ENCODE peak calls at places on chromosomes 4 and X, in four cellular contexts. G, F, J and A are unnamed samples.

GRCh38 chrX:120761810-120762209 is 113.9 kb downstream of the CT47B1 start:
- DNase-seq in G (no peak), F (peak), J (no peak), A (no peak)

GRCh38 chrX:73213734-73214133 is 917 bp downstream of the NAP1L2 start:
- DNase-seq in G (no peak), F (no peak), J (no peak), A (no peak)

GRCh38 chr4:148215202-148215601 is 227.0 kb downstream of the NR3C2 start:
- DNase-seq in G (no peak), F (no peak), J (no peak), A (no peak)

GRCh38 chr4:105236202-105236916 is 89.7 kb downstream of the TET2 start:
- DNase-seq in G (no peak), F (no peak), J (no peak), A (peak)

GRCh38 chr4:3331511-3332394 is 38.9 kb downstream of the RGS12 start:
- DNase-seq in G (no peak), F (no peak), J (no peak), A (no peak)

GRCh38 chrX:132775230-132775823 is 183.1 kb downstream of the HS6ST2 start:
- DNase-seq in G (no peak), F (no peak), J (no peak), A (no peak)

GRCh38 chr4:59655996-59656395 is 1544.1 kb upstream of the ADGRL3 start:
- DNase-seq in G (no peak), F (no peak), J (no peak), A (no peak)

GRCh38 chr4:162972661-162973202 is 194.0 kb downstream of the NAF1 start:
- DNase-seq in G (no peak), F (no peak), J (no peak), A (no peak)

GRCh38 chr4:87060957-87061356 is 126.1 kb downstream of the AFF1 start:
- DNase-seq in G (no peak), F (no peak), J (no peak), A (no peak)

GRCh38 chr4:165874799-165875371 is 1.8 kb downstream of the TLL1 start:
- DNase-seq in G (no peak), F (no peak), J (no peak), A (no peak)

GRCh38 chr4:14835708-14836107 is 166.6 kb upstream of the CPEB2 start:
- DNase-seq in G (no peak), F (no peak), J (no peak), A (no peak)

GRCh38 chrX:141258080-141258479 is 15.8 kb upstream of the SPANXC start:
- DNase-seq in G (no peak), F (no peak), J (no peak), A (no peak)

GRCh38 chrX:48903290-48903689 is 5.6 kb downstream of the PQBP1 start:
- DNase-seq in G (no peak), F (no peak), J (no peak), A (no peak)

GRCh38 chrX:40573763-40574162 is 7.0 kb upstream of the ATP6AP2 start:
- DNase-seq in G (peak), F (peak), J (no peak), A (no peak)
- TF ChIP-seq ATF2 in G (no peak), F (no peak), J (no peak), A (no peak)

DNA sequence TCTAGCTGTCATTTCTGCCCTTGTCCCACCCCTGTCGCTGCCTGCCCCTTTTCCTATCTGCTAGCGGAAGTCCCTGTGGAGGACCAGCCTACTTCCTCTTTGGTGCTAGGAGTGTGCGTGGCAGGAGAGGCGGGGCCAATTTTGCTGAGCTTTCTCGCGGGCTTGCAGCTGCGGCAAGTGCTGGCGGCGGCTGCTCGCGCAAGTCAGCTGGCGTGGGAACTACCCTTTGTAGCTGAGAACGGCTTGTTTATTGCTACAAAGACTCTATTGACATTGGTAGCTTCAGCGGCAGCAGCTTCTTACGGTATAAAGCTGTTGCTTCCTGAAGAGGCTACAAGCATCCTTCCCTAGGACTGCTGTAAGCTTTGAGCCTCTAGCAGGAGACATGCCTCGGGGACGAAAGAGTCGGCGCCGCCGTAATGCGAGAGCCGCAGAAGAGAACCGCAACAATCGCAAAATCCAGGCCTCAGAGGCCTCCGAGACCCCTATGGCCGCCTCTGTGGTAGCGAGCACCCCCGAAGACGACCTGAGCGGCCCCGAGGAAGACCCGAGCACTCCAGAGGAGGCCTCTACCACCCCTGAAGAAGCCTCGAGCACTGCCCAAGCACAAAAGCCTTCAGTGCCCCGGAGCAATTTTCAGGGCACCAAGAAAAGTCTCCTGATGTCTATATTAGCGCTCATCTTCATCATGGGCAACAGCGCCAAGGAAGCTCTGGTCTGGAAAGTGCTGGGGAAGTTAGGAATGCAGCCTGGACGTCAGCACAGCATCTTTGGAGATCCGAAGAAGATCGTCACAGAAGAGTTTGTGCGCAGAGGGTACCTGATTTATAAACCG is at the start of gene MAGEH1:
- DNase-seq in G (peak), F (peak), J (peak), A (peak)
- TF ChIP-seq HDAC6 in G (no peak), F (no peak), J (no peak), A (no peak)

GRCh38 chr4:742742-743311 is 37.2 kb downstream of the PCGF3 start:
- DNase-seq in G (no peak), F (peak), J (peak), A (no peak)
- TF ChIP-seq ATF2 in G (no peak), F (no peak), J (no peak), A (no peak)

GRCh38 chr4:141971854-141972253 is 335.5 kb downstream of the IL15 start:
- DNase-seq in G (no peak), F (no peak), J (no peak), A (no peak)
- TF ChIP-seq HDAC6 in G (no peak), F (no peak), J (no peak), A (no peak)

DNA sequence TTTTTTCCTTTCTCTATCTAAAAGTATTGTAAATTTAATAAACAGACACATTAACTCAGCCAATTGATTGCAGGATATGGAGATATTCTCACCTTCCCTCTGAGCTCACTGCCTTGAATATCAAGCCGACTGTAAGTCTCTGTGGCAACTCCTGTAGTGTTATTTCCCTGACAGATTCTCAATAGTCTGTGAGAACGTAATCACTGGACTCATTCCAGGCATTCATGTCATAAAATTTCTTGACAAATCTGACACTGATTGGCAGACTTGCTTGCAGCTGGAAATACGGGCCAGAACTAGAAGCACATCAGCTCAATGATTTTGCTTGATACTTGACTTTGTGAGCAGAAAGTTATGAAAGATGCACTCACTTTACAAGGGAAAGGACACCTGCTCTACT is 29.6 kb downstream of the FAM47B start:
- DNase-seq in G (no peak), F (no peak), J (no peak), A (no peak)
- TF ChIP-seq ATF2 in G (no peak), F (no peak), J (no peak), A (no peak)

DNA sequence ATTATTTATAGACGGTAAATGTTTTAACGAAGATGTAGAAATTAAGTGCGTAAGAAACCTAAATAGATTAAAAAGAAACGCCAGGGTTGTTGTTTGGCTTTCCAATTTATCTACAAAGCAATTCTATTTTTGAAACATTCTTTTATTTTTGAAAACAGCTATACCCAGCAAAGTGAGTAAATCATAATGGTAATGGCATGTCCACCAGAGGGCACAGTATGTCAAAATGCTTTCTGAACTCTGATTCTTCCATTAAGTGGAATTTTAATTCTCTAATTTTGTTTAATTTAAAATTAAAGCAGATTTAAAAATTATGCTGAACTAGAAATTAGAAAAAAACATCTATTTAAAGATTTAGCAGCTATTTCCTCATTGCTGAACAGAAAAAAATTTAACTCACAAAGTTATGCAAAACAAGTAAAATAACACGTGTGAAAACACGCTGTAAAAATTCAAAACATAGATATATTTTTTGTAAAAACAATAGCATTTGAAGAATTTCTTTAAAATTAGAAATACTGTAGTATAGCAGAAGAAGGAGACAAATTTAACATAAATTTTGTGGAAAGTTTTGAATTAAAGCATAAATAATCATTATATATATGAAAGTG is 26.5 kb downstream of the RASSF6 start:
- DNase-seq in G (no peak), F (peak), J (no peak), A (no peak)
- TF ChIP-seq HDAC6 in G (no peak), F (no peak), J (no peak), A (no peak)

DNA sequence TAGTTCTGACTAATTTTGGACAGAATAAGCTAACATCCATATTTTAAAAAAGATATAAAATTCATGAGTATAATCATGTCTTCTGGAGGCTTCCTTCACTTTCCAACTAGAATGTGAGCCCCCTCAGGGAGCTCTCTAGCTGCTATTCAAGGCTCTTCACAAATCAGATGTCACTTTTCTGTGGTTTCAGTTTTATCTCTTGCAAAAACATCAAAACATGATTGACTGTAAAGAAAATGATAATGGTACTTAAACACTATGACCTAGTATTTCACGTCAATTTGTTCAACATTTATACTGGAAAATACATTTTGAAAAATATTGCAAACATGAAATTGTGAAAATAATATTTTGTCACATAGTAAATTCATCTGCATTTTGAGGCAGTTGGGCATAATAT is 234.2 kb downstream of the UNC5C start:
- DNase-seq in G (no peak), F (no peak), J (no peak), A (no peak)
- TF ChIP-seq ATF2 in G (no peak), F (no peak), J (no peak), A (no peak)

DNA sequence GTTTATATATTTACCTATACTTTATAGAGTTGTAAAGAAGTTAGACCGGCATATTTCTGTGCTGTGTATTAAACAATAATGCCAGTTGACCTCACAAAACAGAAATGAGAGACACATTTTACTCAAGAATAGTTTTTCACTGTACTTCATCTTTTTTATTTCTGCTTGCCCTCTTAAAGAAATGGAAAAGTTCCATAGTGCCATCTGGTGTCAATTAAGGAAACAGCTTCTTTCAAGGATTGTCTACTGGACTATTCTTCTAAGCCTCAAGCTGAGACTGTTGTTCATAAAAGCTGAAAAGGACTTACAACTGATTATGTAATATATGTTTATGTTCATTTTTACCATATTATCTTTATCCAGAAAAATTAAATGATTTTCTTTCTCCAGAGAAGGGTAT is 1523.8 kb downstream of the ARAP2 start:
- DNase-seq in G (no peak), F (peak), J (no peak), A (no peak)
- TF ChIP-seq HDAC6 in G (no peak), F (no peak), J (no peak), A (no peak)